ENCODE peak calls at places on chromosomes 13 and 19, in four cellular contexts. B is HepG2, F is K562, N is GM12878. O is an unnamed sample.

GRCh38 chr19:43482193-43482592 is 16.8 kb upstream of the LYPD3 start:
- DNase-seq in B (no peak), F (no peak), N (no peak), O (no peak)

GRCh38 chr13:113305208-113305607 is 8.2 kb downstream of the LAMP1 start:
- DNase-seq in B (no peak), F (no peak), N (no peak), O (no peak)

GRCh38 chr19:38657633-38658222 is 10.3 kb downstream of the ACTN4 start:
- DNase-seq in B (no peak), F (no peak), N (no peak), O (peak; percentile 36)

GRCh38 chr19:18294467-18294864 is 13.0 kb upstream of the JUND start:
- DNase-seq in B (no peak), F (no peak), N (no peak), O (no peak)

GRCh38 chr19:50794778-50795664 is 4.8 kb downstream of the ACP4 start:
- DNase-seq in B (no peak), F (peak; percentile 56), N (no peak), O (no peak)

GRCh38 chr19:52453324-52454094 is at the start of gene ZNF578:
- DNase-seq in B (no peak), F (peak; percentile 57), N (no peak), O (peak; percentile 48)

GRCh38 chr19:34808566-34808965 is 35.6 kb upstream of the ZNF599 start:
- DNase-seq in B (no peak), F (no peak), N (no peak), O (peak; percentile 13)

GRCh38 chr13:83941669-83942335 is 59.5 kb upstream of the SLITRK1 start:
- DNase-seq in B (peak; percentile 13), F (no peak), N (no peak), O (no peak)

GRCh38 chr13:94305463-94305862 is 174.0 kb downstream of the DCT start:
- DNase-seq in B (no peak), F (no peak), N (no peak), O (peak; percentile 67)

GRCh38 chr13:24680258-24680920 is at the start of gene ATP12A:
- DNase-seq in B (no peak), F (no peak), N (no peak), O (no peak)

GRCh38 chr13:77339408-77339807 is 12.5 kb upstream of the MYCBP2 start:
- DNase-seq in B (no peak), F (no peak), N (no peak), O (no peak)

GRCh38 chr13:32314968-32315254 is 252 bp downstream of the ZAR1L start:
- DNase-seq in B (peak; percentile 40), F (peak; percentile 46), N (no peak), O (no peak)

GRCh38 chr19:55581145-55581827 is 638 bp upstream of the ZNF579 start:
- DNase-seq in B (peak; percentile 20), F (peak; percentile 68), N (no peak), O (no peak)

GRCh38 chr19:58097783-58098681 is at the start of gene ZSCAN18:
- DNase-seq in B (no peak), F (peak; percentile 68), N (peak; percentile 24), O (peak; percentile 93)

GRCh38 chr13:50626031-50626643 is 217.4 kb downstream of the DLEU7 start:
- DNase-seq in B (no peak), F (peak; percentile 25), N (no peak), O (no peak)

GRCh38 chr13:113650731-113651148 is 7.3 kb downstream of the ATP4B start:
- DNase-seq in B (no peak), F (no peak), N (no peak), O (no peak)

GRCh38 chr19:6228523-6229215 is 51.1 kb downstream of the MLLT1 start:
- DNase-seq in B (no peak), F (no peak), N (no peak), O (no peak)

GRCh38 chr19:46367434-46367833 is 20.5 kb downstream of the PPP5C start:
- DNase-seq in B (no peak), F (no peak), N (no peak), O (no peak)

GRCh38 chr19:38455031-38455430 is 21.5 kb downstream of the RYR1 start:
- DNase-seq in B (peak; percentile 18), F (peak; percentile 55), N (no peak), O (no peak)

GRCh38 chr13:77687799-77688198 is 9.7 kb upstream of the SLAIN1 start:
- DNase-seq in B (no peak), F (no peak), N (no peak), O (no peak)

GRCh38 chr19:50489461-50490011 is 12.9 kb upstream of the GARIN5A start:
- DNase-seq in B (no peak), F (no peak), N (no peak), O (no peak)

DNA sequence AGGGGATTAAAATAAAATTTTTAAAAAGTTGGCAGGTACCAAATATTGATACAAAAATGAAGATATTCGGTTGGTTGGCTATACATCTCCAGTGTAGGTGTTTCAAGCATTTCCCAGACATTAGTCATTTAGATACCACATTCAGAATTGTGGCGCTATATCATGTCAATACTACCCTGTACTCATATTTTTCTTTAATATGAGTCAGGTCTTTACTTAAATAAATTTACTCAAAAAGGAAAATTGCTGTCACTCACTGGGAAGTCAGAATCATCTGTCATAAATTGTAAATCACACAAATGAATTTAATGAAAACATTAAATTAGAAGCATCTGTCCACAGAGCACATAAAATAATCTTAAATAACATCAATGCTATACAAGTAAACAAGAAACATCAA is 134.2 kb downstream of the TSHZ3 start:
- DNase-seq in B (no peak), F (no peak), N (no peak), O (no peak)
- H3K4me2 ChIP-seq in B (no peak overlapping the region), F (no peak overlapping the region), N (no peak overlapping the region), O (no peak overlapping the region)

GRCh38 chr19:23981863-23982262 is 67.2 kb downstream of the ZNF726 start:
- DNase-seq in B (no peak), F (no peak), N (no peak), O (no peak)

GRCh38 chr19:23980805-23981204 is 66.1 kb downstream of the ZNF726 start:
- DNase-seq in B (no peak), F (no peak), N (no peak), O (no peak)

GRCh38 chr19:23986623-23987022 is 71.9 kb downstream of the ZNF726 start:
- DNase-seq in B (no peak), F (no peak), N (no peak), O (no peak)

GRCh38 chr19:23978068-23978467 is 63.4 kb downstream of the ZNF726 start:
- DNase-seq in B (no peak), F (no peak), N (no peak), O (no peak)

GRCh38 chr19:23983406-23983805 is 68.7 kb downstream of the ZNF726 start:
- DNase-seq in B (no peak), F (no peak), N (no peak), O (no peak)
- TF ChIP-seq MYC in B (no peak), F (no peak), N (no peak), O (no peak)

DNA sequence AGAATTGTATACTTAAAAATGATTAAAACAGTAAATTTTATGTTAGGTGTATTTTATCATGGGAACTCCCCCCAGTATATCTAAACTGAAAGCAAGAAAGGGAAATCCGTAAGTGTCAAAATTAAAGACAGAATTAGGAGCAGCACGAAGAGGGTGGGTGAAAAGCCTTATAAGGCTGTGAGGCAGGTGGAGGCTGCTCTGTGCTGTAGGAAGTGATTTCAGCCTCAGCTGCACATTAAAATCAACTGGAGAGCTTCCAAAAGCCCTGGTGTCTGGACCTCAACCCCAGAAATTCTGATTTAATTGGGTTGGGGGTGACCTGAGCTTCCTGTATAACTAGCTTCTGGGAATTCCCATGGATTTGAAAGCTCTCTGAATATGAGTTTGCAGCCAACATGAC is 242.3 kb upstream of the TMTC4 start:
- DNase-seq in B (no peak), F (no peak), N (no peak), O (peak; percentile 45)
- H3K9ac ChIP-seq in B (no peak overlapping the region), F (no peak overlapping the region), N (no peak overlapping the region), O (no peak overlapping the region)

GRCh38 chr19:952680-953500 is 27.1 kb downstream of the ARID3A start:
- DNase-seq in B (peak; percentile 95), F (peak; percentile 81), N (no peak), O (no peak)

GRCh38 chr19:950352-951066 is 24.7 kb downstream of the ARID3A start:
- DNase-seq in B (no peak), F (no peak), N (no peak), O (no peak)

GRCh38 chr19:954272-954671 is 28.4 kb downstream of the ARID3A start:
- DNase-seq in B (no peak), F (peak; percentile 50), N (no peak), O (no peak)

GRCh38 chr19:953501-954271 is 27.9 kb downstream of the ARID3A start:
- DNase-seq in B (no peak), F (peak; percentile 46), N (no peak), O (no peak)

GRCh38 chr19:952049-952679 is 26.3 kb downstream of the ARID3A start:
- DNase-seq in B (no peak), F (peak; percentile 42), N (no peak), O (no peak)
- H3K4me2 ChIP-seq in B (peak overlapping the region; percentile 74), F (peak overlapping the region; percentile 73), N (peak overlapping the region; percentile 93), O (no peak overlapping the region)

GRCh38 chr13:43629691-43630480 is 156.9 kb downstream of the ENOX1 start:
- DNase-seq in B (no peak), F (no peak), N (no peak), O (no peak)
- TF ChIP-seq MYC in B (no peak), F (no peak), N (no peak), O (no peak)